ENCODE peak calls at places on chromosome 1, in eight cellular contexts. E is iPS DF 6.9; G is NCI-H1092; D is cardiac muscle cell; C is stimulated activated CD4-positive, alpha-beta T cell treated with anti-CD3 and anti-CD28 coated beads, TNF-alpha, amount 100 ng/mL, for 48 hours; K is fibroblast of mammary gland; X is effector memory CD8-positive, alpha-beta T cell; U is Ammon's horn. P is an unnamed sample.

GRCh38 chr1:247681288-247681897 is 1.9 kb upstream of the OR13G1 start:
- DNase-seq in E (peak), K (peak), U (peak), D (peak), X (no peak), C (peak), G (peak), P (peak)

GRCh38 chr1:172940170-172940855 is 110.4 kb downstream of the TNFSF18 start:
- DNase-seq in D (peak), X (no peak), E (no peak), K (no peak), C (no peak), U (no peak), G (no peak), P (no peak)

GRCh38 chr1:93964777-93965200 is 55.6 kb upstream of the GCLM start:
- DNase-seq in K (peak), E (no peak), D (peak), C (no peak), X (no peak), U (no peak), G (no peak), P (no peak)

GRCh38 chr1:77489910-77490309 is 192.5 kb downstream of the ZZZ3 start:
- DNase-seq in C (no peak), U (peak), G (no peak), E (no peak), K (peak), X (no peak), D (peak), P (no peak)

GRCh38 chr1:22127248-22127647 is 15.6 kb downstream of the WNT4 start:
- DNase-seq in X (no peak), U (no peak), E (no peak), C (no peak), G (no peak), K (no peak), D (no peak), P (no peak)

GRCh38 chr1:230137328-230137815 is 70.3 kb downstream of the GALNT2 start:
- DNase-seq in K (no peak), U (no peak), X (no peak), G (no peak), D (peak), C (no peak), E (no peak), P (no peak)

GRCh38 chr1:88923224-88923623 is 31.9 kb upstream of the GTF2B start:
- DNase-seq in D (no peak), K (no peak), E (no peak), C (no peak), G (no peak), X (no peak), U (no peak), P (no peak)

GRCh38 chr1:185971688-185972087 is 237.5 kb downstream of the HMCN1 start:
- DNase-seq in K (peak), D (peak), E (no peak), G (no peak), X (no peak), C (no peak), U (no peak), P (no peak)

GRCh38 chr1:59690531-59690930 is 124.2 kb upstream of the HOOK1 start:
- DNase-seq in G (no peak), E (no peak), X (no peak), U (no peak), D (no peak), K (no peak), C (no peak), P (no peak)

GRCh38 chr1:168161459-168161858 is 17.3 kb upstream of the TIPRL start:
- DNase-seq in K (no peak), C (no peak), G (no peak), X (no peak), E (no peak), D (peak), U (no peak), P (no peak)

GRCh38 chr1:165376041-165376810 is 19.7 kb upstream of the LMX1A start:
- DNase-seq in U (peak), E (no peak), D (peak), C (no peak), G (peak), K (peak), X (no peak), P (no peak)

GRCh38 chr1:184479435-184480202 is 92.8 kb downstream of the C1orf21 start:
- DNase-seq in E (no peak), G (no peak), K (no peak), X (no peak), D (no peak), U (no peak), C (no peak), P (no peak)

GRCh38 chr1:154403300-154403943 is 1.7 kb upstream of the IL6R start:
- DNase-seq in U (no peak), X (peak), D (no peak), G (no peak), E (no peak), C (no peak), K (no peak), P (no peak)

GRCh38 chr1:33241866-33242265 is 14.4 kb upstream of the ZNF362 start:
- DNase-seq in D (no peak), X (no peak), E (no peak), G (no peak), U (no peak), K (peak), C (no peak), P (no peak)

GRCh38 chr1:229388876-229389580 is 44.9 kb downstream of the ACTA1 start:
- DNase-seq in K (peak), C (no peak), D (no peak), U (peak), G (no peak), X (no peak), E (no peak), P (no peak)

GRCh38 chr1:23742670-23743286 is 493 bp upstream of the ELOA start:
- DNase-seq in G (no peak), K (no peak), X (no peak), D (peak), U (no peak), E (no peak), C (no peak), P (no peak)

GRCh38 chr1:151513626-151514101 is 2.5 kb downstream of the CGN start:
- DNase-seq in G (no peak), K (peak), E (no peak), X (no peak), C (no peak), D (no peak), U (no peak), P (no peak)

GRCh38 chr1:195188821-195189220 is 1419.4 kb downstream of the KCNT2 start:
- DNase-seq in K (no peak), U (no peak), X (no peak), C (no peak), E (no peak), G (no peak), D (no peak), P (no peak)

GRCh38 chr1:54796902-54797301 is 4.2 kb downstream of the TTC22 start:
- DNase-seq in U (no peak), G (no peak), K (no peak), X (no peak), C (no peak), E (no peak), D (no peak), P (no peak)

GRCh38 chr1:10776206-10776905 is 20.1 kb downstream of the CASZ1 start:
- DNase-seq in K (no peak), D (no peak), C (no peak), U (no peak), E (no peak), G (peak), X (no peak), P (no peak)

GRCh38 chr1:184752656-184753055 is 2.0 kb downstream of the EDEM3 start:
- DNase-seq in X (no peak), C (no peak), E (no peak), K (no peak), U (no peak), G (no peak), D (no peak), P (no peak)

GRCh38 chr1:32716312-32717126 is 13.9 kb upstream of the SYNC start:
- DNase-seq in C (peak), X (no peak), G (peak), E (peak), D (peak), U (no peak), K (no peak), P (peak)

GRCh38 chr1:12153181-12153785 is 13.5 kb upstream of the TNFRSF1B start:
- DNase-seq in D (peak), G (no peak), U (peak), X (no peak), E (no peak), C (no peak), K (peak), P (no peak)

GRCh38 chr1:230407351-230407750 is 18.8 kb downstream of the PGBD5 start:
- DNase-seq in K (peak), G (no peak), U (no peak), D (no peak), X (no peak), C (no peak), E (no peak), P (no peak)

GRCh38 chr1:167043752-167044488 is 46.3 kb downstream of the GPA33 start:
- DNase-seq in E (no peak), D (peak), X (peak), G (peak), U (peak), K (peak), C (peak), P (peak)

GRCh38 chr1:207361910-207362309 is 40.4 kb downstream of the CD55 start:
- DNase-seq in X (no peak), K (no peak), D (no peak), G (no peak), C (no peak), E (no peak), U (no peak), P (no peak)

GRCh38 chr1:186301448-186301847 is 73.6 kb downstream of the TPR start:
- DNase-seq in U (no peak), X (no peak), K (no peak), E (no peak), D (no peak), G (no peak), C (no peak), P (no peak)

GRCh38 chr1:20442920-20443625 is 42.9 kb downstream of the CAMK2N1 start:
- DNase-seq in G (no peak), X (no peak), E (no peak), K (peak), D (no peak), C (no peak), U (no peak), P (no peak)

GRCh38 chr1:114286960-114287359 is 133.3 kb upstream of the SYT6 start:
- DNase-seq in G (no peak), X (no peak), C (no peak), K (no peak), E (no peak), U (no peak), D (no peak), P (no peak)

GRCh38 chr1:117029690-117030089 is 28.1 kb downstream of the CD101 start:
- DNase-seq in X (no peak), K (no peak), G (no peak), C (no peak), D (no peak), U (no peak), E (no peak), P (no peak)

GRCh38 chr1:69485616-69486015 is 82.1 kb upstream of the LRRC7 start:
- DNase-seq in E (no peak), G (no peak), K (no peak), D (no peak), C (no peak), U (no peak), X (no peak), P (no peak)